ENCODE peak calls at places on chromosome 15, in eight cellular contexts. E is NCI-H510A treated with DMSO at 0.1 percent for 48 hours; F is central memory CD4-positive, alpha-beta T cell; X is aorta; S is stimulated activated naive CD8-positive, alpha-beta T cell treated with anti-CD3 and anti-CD28 coated beads, Interleukin-15, amount 100 ng/mL, for 72 hours; J is lower lobe of right lung; Y is fibroblast of the conjunctiva; D is NCI-H2081. M is an unnamed sample.

GRCh38 chr15:64354683-64355558 is 1.1 kb downstream of the CSNK1G1 start:
- DNase-seq in E (no peak), D (no peak), Y (no peak), F (peak), X (no peak), S (no peak), J (no peak), M (no peak)

GRCh38 chr15:89129123-89129815 is 41.0 kb downstream of the ABHD2 start:
- DNase-seq in D (peak), E (peak), F (peak), J (peak), X (no peak), S (peak), Y (no peak), M (peak)

GRCh38 chr15:29669823-29670222 is 152.4 kb downstream of the TJP1 start:
- DNase-seq in F (no peak), S (no peak), Y (no peak), J (no peak), E (no peak), D (no peak), X (no peak), M (no peak)

GRCh38 chr15:62899090-62899493 is 143.5 kb upstream of the TPM1 start:
- DNase-seq in E (peak), D (no peak), Y (no peak), F (no peak), X (no peak), S (no peak), J (no peak), M (no peak)

GRCh38 chr15:26075770-26076169 is 212.6 kb upstream of the ATP10A start:
- DNase-seq in Y (no peak), D (no peak), S (no peak), E (no peak), J (no peak), F (no peak), X (no peak), M (no peak)

GRCh38 chr15:57824186-57824585 is 117.7 kb downstream of the POLR2M start:
- DNase-seq in F (no peak), Y (no peak), J (no peak), E (no peak), X (no peak), S (no peak), D (no peak), M (no peak)

GRCh38 chr15:26050979-26051378 is 187.9 kb upstream of the ATP10A start:
- DNase-seq in Y (no peak), S (no peak), D (peak), X (no peak), E (no peak), F (no peak), J (no peak), M (no peak)

GRCh38 chr15:42619641-42620371 is 44.4 kb downstream of the STARD9 start:
- DNase-seq in F (no peak), E (no peak), J (no peak), S (no peak), X (no peak), Y (no peak), D (no peak), M (no peak)

GRCh38 chr15:52717924-52718323 is 38.7 kb upstream of the ATOSA start:
- DNase-seq in S (no peak), E (no peak), X (no peak), F (no peak), D (no peak), Y (no peak), J (no peak), M (no peak)

GRCh38 chr15:79598639-79599038 is 166.5 kb downstream of the MINAR1 start:
- DNase-seq in S (no peak), E (no peak), J (no peak), D (no peak), X (no peak), Y (no peak), F (no peak), M (no peak)

GRCh38 chr15:69037977-69038376 is 23.5 kb downstream of the NOX5 start:
- DNase-seq in E (no peak), J (no peak), X (no peak), S (no peak), F (no peak), Y (no peak), D (no peak), M (no peak)

GRCh38 chr15:85374831-85375230 is 5.6 kb upstream of the AKAP13 start:
- DNase-seq in F (no peak), S (no peak), Y (no peak), E (no peak), X (no peak), D (no peak), J (no peak), M (no peak)

GRCh38 chr15:54197995-54198394 is 219.8 kb downstream of the UNC13C start:
- DNase-seq in J (no peak), X (no peak), F (no peak), E (peak), D (no peak), Y (no peak), S (no peak), M (no peak)

GRCh38 chr15:43498988-43499387 is 6.0 kb upstream of the TP53BP1 start:
- DNase-seq in J (no peak), S (no peak), Y (no peak), D (no peak), X (no peak), E (no peak), F (no peak), M (no peak)

GRCh38 chr15:64182859-64183258 is 20.0 kb upstream of the PPIB start:
- DNase-seq in S (no peak), D (no peak), Y (no peak), F (no peak), J (no peak), E (no peak), X (no peak), M (no peak)

GRCh38 chr15:83943849-83944404 is 290.0 kb downstream of the ADAMTSL3 start:
- DNase-seq in Y (peak), D (no peak), X (no peak), J (no peak), S (no peak), F (no peak), E (no peak), M (no peak)

GRCh38 chr15:90780916-90781315 is 63.8 kb downstream of the BLM start:
- DNase-seq in D (no peak), S (no peak), E (no peak), X (no peak), F (peak), Y (no peak), J (no peak), M (no peak)

GRCh38 chr15:68818671-68819450 is 1.8 kb downstream of the ANP32A start:
- DNase-seq in X (peak), S (peak), D (peak), Y (no peak), J (peak), F (peak), E (no peak), M (peak)

GRCh38 chr15:75982468-75982867 is 29.8 kb downstream of the NRG4 start:
- DNase-seq in Y (no peak), F (no peak), S (no peak), J (no peak), D (no peak), X (no peak), E (no peak), M (no peak)

GRCh38 chr15:58515807-58516206 is 84.0 kb downstream of the LIPC start:
- DNase-seq in E (no peak), S (peak), X (no peak), D (no peak), J (no peak), Y (no peak), F (no peak), M (no peak)

GRCh38 chr15:63923993-63924950 is 90.5 kb upstream of the HERC1 start:
- DNase-seq in J (no peak), Y (no peak), D (no peak), X (no peak), E (peak), F (no peak), S (no peak), M (no peak)

GRCh38 chr15:74642724-74643367 is 27.2 kb downstream of the CLK3 start:
- DNase-seq in X (no peak), F (no peak), Y (peak), D (peak), J (no peak), E (peak), S (no peak), M (peak)

GRCh38 chr15:99435138-99435695 is 130.6 kb upstream of the MEF2A start:
- DNase-seq in J (no peak), X (peak), Y (no peak), F (no peak), S (no peak), D (peak), E (no peak), M (peak)

GRCh38 chr15:78726870-78727551 is 84.3 kb downstream of the ADAMTS7 start:
- DNase-seq in Y (no peak), S (no peak), D (peak), J (no peak), F (no peak), E (no peak), X (no peak), M (no peak)

GRCh38 chr15:70361891-70362290 is 264.2 kb upstream of the TLE3 start:
- DNase-seq in J (no peak), D (no peak), E (no peak), X (no peak), F (no peak), S (no peak), Y (no peak), M (peak)

GRCh38 chr15:31162721-31163510 is 61.4 kb upstream of the TRPM1 start:
- DNase-seq in D (no peak), E (no peak), Y (no peak), S (no peak), J (no peak), X (no peak), F (no peak), M (no peak)

GRCh38 chr15:68151277-68151676 is 53.9 kb downstream of the CALML4 start:
- DNase-seq in F (no peak), D (no peak), E (no peak), X (no peak), Y (no peak), S (no peak), J (no peak), M (no peak)

GRCh38 chr15:42385206-42385979 is 26.1 kb downstream of the CAPN3 start:
- DNase-seq in Y (peak), J (no peak), X (no peak), F (no peak), E (peak), D (peak), S (no peak), M (peak)

GRCh38 chr15:34896183-34896582 is 73.4 kb downstream of the AQR start:
- DNase-seq in Y (no peak), F (no peak), E (no peak), J (no peak), D (no peak), S (no peak), X (no peak), M (no peak)

GRCh38 chr15:51864408-51865056 is 35.1 kb downstream of the TMOD3 start:
- DNase-seq in E (no peak), J (no peak), Y (no peak), S (no peak), D (no peak), X (no peak), F (no peak), M (no peak)

GRCh38 chr15:68025860-68026424 is 28.2 kb upstream of the PIAS1 start:
- DNase-seq in J (no peak), Y (no peak), F (no peak), E (no peak), S (no peak), D (no peak), X (no peak), M (no peak)

GRCh38 chr15:66999601-67000000 is 65.8 kb upstream of the SMAD3 start:
- DNase-seq in S (no peak), Y (no peak), X (no peak), D (no peak), J (no peak), E (no peak), F (no peak), M (no peak)

GRCh38 chr15:82999905-83000671 is 11.4 kb downstream of the C15orf40 start:
- DNase-seq in X (no peak), S (peak), Y (peak), D (peak), F (peak), J (no peak), E (peak), M (no peak)

GRCh38 chr15:28273468-28273867 is 48.5 kb downstream of the HERC2 start:
- DNase-seq in Y (no peak), D (no peak), E (no peak), X (no peak), J (no peak), F (no peak), S (no peak), M (no peak)

GRCh38 chr15:62242999-62243398 is 77.9 kb upstream of the C2CD4B start:
- DNase-seq in Y (no peak), J (no peak), S (no peak), X (no peak), F (no peak), E (no peak), D (peak), M (no peak)